ENCODE peak calls at places on chromosomes 5 and 9, in four cellular contexts. One of them, this sample, is unnamed.

GRCh38 chr5:112161392-112161748 is 257.7 kb downstream of the EPB41L4A start:
- DNase-seq in K562: no peak
- DNase-seq in HepG2: no peak
- DNase-seq in A549: no peak
- DNase-seq in this sample: no peak

GRCh38 chr9:5188060-5188707 is 2.7 kb upstream of the INSL6 start:
- DNase-seq in K562: no peak
- DNase-seq in HepG2: no peak
- DNase-seq in A549: no peak
- DNase-seq in this sample: no peak

GRCh38 chr5:8892931-8893330 is 652.9 kb downstream of the SEMA5A start:
- DNase-seq in HepG2: no peak
- DNase-seq in A549: no peak
- DNase-seq in K562: no peak
- DNase-seq in this sample: no peak

GRCh38 chr9:91500509-91501011 is 76.9 kb upstream of the NFIL3 start:
- DNase-seq in A549: peak
- DNase-seq in HepG2: no peak
- DNase-seq in K562: peak
- DNase-seq in this sample: no peak

GRCh38 chr9:93968451-93969327 is 13.5 kb upstream of the BARX1 start:
- DNase-seq in K562: no peak
- DNase-seq in A549: no peak
- DNase-seq in HepG2: peak
- DNase-seq in this sample: peak

GRCh38 chr5:178786424-178786823 is 56.0 kb upstream of the ZNF354A start:
- DNase-seq in K562: no peak
- DNase-seq in A549: no peak
- DNase-seq in HepG2: no peak
- DNase-seq in this sample: no peak

GRCh38 chr5:80182802-80183645 is 72.8 kb downstream of the SERINC5 start:
- DNase-seq in HepG2: no peak
- DNase-seq in K562: no peak
- DNase-seq in A549: peak
- DNase-seq in this sample: no peak

GRCh38 chr5:146699129-146699528 is 179.4 kb downstream of the PPP2R2B start:
- DNase-seq in HepG2: no peak
- DNase-seq in K562: no peak
- DNase-seq in A549: no peak
- DNase-seq in this sample: no peak

DNA sequence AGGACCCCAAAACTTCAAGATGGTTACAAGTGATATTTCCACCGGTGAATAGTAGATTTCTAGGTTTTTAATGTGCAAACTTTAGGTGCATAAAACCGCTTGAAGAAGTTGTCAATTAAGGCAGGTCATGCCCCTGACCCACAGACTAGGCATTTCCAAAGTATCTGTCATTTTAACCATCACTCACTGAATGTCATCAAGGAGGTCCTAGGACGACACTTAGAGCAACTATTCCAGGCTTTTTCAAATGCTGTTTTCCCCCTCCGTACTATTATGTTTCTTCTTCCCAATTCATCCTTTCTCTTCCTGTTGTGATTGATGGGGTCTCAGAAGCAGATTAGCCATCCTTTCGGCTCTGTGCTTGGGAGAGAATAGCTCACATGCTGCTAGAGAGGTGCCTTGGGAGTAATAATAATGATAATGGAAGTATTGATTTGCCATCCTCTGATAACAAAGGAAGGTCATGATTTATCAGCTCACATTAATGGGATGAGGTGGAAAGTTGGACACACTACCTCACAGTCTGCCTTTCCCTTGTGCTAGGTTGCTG is 66.8 kb downstream of the PTTG1 start:
- DNase-seq in K562: no peak
- DNase-seq in HepG2: no peak
- DNase-seq in A549: no peak
- DNase-seq in this sample: no peak
- TF ChIP-seq BHLHE40 in K562: no peak
- TF ChIP-seq BHLHE40 in HepG2: no peak
- TF ChIP-seq BHLHE40 in A549: no peak
- TF ChIP-seq BHLHE40 in this sample: no peak

GRCh38 chr5:14127587-14127986 is 15.6 kb upstream of the TRIO start:
- DNase-seq in K562: no peak
- DNase-seq in HepG2: no peak
- DNase-seq in A549: no peak
- DNase-seq in this sample: no peak
- TF ChIP-seq BHLHE40 in K562: no peak
- TF ChIP-seq BHLHE40 in HepG2: no peak
- TF ChIP-seq BHLHE40 in A549: no peak
- TF ChIP-seq BHLHE40 in this sample: no peak

DNA sequence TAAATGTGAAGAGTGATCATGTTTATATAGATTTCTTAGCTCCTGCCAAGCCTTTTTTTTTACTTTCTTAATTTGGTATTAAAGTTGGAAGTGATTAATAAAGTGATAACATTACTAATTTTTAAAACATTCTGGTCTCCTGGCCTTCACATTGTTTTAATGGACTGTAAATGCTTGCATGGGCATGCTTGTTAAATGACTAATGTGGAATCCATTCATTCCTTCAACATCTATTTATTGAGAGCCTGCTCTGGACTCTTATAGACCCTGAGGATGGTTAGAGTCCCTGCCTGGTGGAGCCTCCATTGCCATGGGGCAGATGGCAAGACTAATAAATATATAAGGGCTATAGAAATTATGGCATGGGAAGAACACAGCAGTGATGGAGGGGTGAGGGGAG is 103.5 kb downstream of the NTRK2 start:
- DNase-seq in A549: no peak
- DNase-seq in K562: no peak
- DNase-seq in HepG2: no peak
- DNase-seq in this sample: no peak
- TF ChIP-seq BHLHE40 in A549: no peak
- TF ChIP-seq BHLHE40 in K562: no peak
- TF ChIP-seq BHLHE40 in HepG2: no peak
- TF ChIP-seq BHLHE40 in this sample: no peak

GRCh38 chr5:98786178-98786853 is 12.9 kb downstream of the RGMB start:
- DNase-seq in A549: no peak
- DNase-seq in HepG2: no peak
- DNase-seq in K562: no peak
- DNase-seq in this sample: no peak
- TF ChIP-seq BHLHE40 in A549: no peak
- TF ChIP-seq BHLHE40 in HepG2: no peak
- TF ChIP-seq BHLHE40 in K562: no peak
- TF ChIP-seq BHLHE40 in this sample: no peak

GRCh38 chr9:128705051-128705965 is 3.0 kb downstream of the PKN3 start:
- DNase-seq in K562: no peak
- DNase-seq in A549: no peak
- DNase-seq in HepG2: no peak
- DNase-seq in this sample: no peak
- TF ChIP-seq BHLHE40 in K562: no peak
- TF ChIP-seq BHLHE40 in A549: no peak
- TF ChIP-seq BHLHE40 in HepG2: no peak
- TF ChIP-seq BHLHE40 in this sample: no peak

This sample was measured in HEK293T.